ENCODE peak calls at places on chromosomes 16 and 17, in eight cellular contexts. G is left ventricle myocardium inferior, N is foreskin fibroblast, K is spleen, D is ovary, F is cardiac fibroblast, T is stomach, S is A549. Q is an unnamed sample.

GRCh38 chr16:11843861-11844260 is 7.5 kb downstream of the RSL1D1 start:
- DNase-seq in G (no peak), N (no peak), K (no peak), D (no peak), F (no peak), T (no peak), S (no peak), Q (no peak)

GRCh38 chr17:50559674-50560184 is 786 bp upstream of the CACNA1G start:
- DNase-seq in G (peak; percentile 42), N (peak; percentile 70), K (no peak), D (peak; percentile 79), F (peak; percentile 55), T (peak; percentile 53), S (peak; percentile 90), Q (peak; percentile 41)

GRCh38 chr16:30715777-30716445 is 16.9 kb downstream of the SRCAP start:
- DNase-seq in G (no peak), N (no peak), K (peak; percentile 51), D (no peak), F (peak; percentile 75), T (no peak), S (peak; percentile 27), Q (peak; percentile 75)

GRCh38 chr16:85401917-85402766 is 211.0 kb upstream of the GSE1 start:
- DNase-seq in G (peak; percentile 12), N (no peak), K (peak; percentile 53), D (peak; percentile 20), F (no peak), T (no peak), S (no peak), Q (no peak)

GRCh38 chr16:73878616-73879015 is 418.0 kb upstream of the PSMD7 start:
- DNase-seq in G (no peak), N (peak; percentile 39), K (no peak), D (no peak), F (peak; percentile 83), T (no peak), S (peak; percentile 78), Q (peak; percentile 76)

GRCh38 chr16:24499193-24499814 is 40.1 kb upstream of the RBBP6 start:
- DNase-seq in G (no peak), N (no peak), K (no peak), D (no peak), F (peak; percentile 46), T (no peak), S (peak; percentile 57), Q (peak; percentile 13)

GRCh38 chr16:11781773-11782172 is 15.3 kb downstream of the ZC3H7A start:
- DNase-seq in G (no peak), N (no peak), K (no peak), D (no peak), F (peak; percentile 23), T (no peak), S (no peak), Q (peak; percentile 92)

GRCh38 chr17:79179334-79179733 is 104.7 kb downstream of the ENGASE start:
- DNase-seq in G (no peak), N (no peak), K (no peak), D (no peak), F (no peak), T (no peak), S (no peak), Q (no peak)

GRCh38 chr16:50879873-50880695 is 138.2 kb downstream of the CYLD start:
- DNase-seq in G (no peak), N (no peak), K (no peak), D (no peak), F (no peak), T (no peak), S (peak; percentile 6), Q (peak; percentile 33)

GRCh38 chr16:67284699-67285646 is 5.6 kb downstream of the PLEKHG4 start:
- DNase-seq in G (no peak), N (no peak), K (no peak), D (no peak), F (peak; percentile 42), T (peak; percentile 61), S (peak; percentile 44), Q (peak; percentile 21)

GRCh38 chr17:35708951-35709350 is 22.5 kb upstream of the RASL10B start:
- DNase-seq in G (no peak), N (no peak), K (no peak), D (no peak), F (no peak), T (no peak), S (no peak), Q (no peak)

GRCh38 chr17:28552201-28552999 is at the start of gene UNC119:
- DNase-seq in G (peak; percentile 85), N (peak; percentile 62), K (peak; percentile 97), D (peak; percentile 78), F (peak; percentile 57), T (peak; percentile 85), S (peak; percentile 59), Q (peak; percentile 38)

GRCh38 chr16:67801889-67802288 is 4.5 kb downstream of the RANBP10 start:
- DNase-seq in G (no peak), N (no peak), K (peak; percentile 80), D (no peak), F (no peak), T (no peak), S (no peak), Q (no peak)

GRCh38 chr17:45688820-45689219 is 95.3 kb upstream of the CRHR1 start:
- DNase-seq in G (no peak), N (no peak), K (no peak), D (no peak), F (no peak), T (no peak), S (no peak), Q (no peak)

GRCh38 chr17:49101054-49101534 is 31.5 kb upstream of the B4GALNT2 start:
- DNase-seq in G (no peak), N (peak; percentile 33), K (no peak), D (no peak), F (peak; percentile 60), T (peak; percentile 40), S (no peak), Q (peak; percentile 95)

GRCh38 chr17:74742153-74742515 is 5.1 kb downstream of the RAB37 start:
- DNase-seq in G (peak; percentile 17), N (no peak), K (peak; percentile 94), D (no peak), F (no peak), T (no peak), S (no peak), Q (no peak)
- H3K4me3 ChIP-seq in G (no peak overlapping the region), N (no peak overlapping the region), K (no peak overlapping the region), D (no peak overlapping the region), F (no peak overlapping the region), T (no peak overlapping the region), S (no peak overlapping the region), Q (no peak overlapping the region)

DNA sequence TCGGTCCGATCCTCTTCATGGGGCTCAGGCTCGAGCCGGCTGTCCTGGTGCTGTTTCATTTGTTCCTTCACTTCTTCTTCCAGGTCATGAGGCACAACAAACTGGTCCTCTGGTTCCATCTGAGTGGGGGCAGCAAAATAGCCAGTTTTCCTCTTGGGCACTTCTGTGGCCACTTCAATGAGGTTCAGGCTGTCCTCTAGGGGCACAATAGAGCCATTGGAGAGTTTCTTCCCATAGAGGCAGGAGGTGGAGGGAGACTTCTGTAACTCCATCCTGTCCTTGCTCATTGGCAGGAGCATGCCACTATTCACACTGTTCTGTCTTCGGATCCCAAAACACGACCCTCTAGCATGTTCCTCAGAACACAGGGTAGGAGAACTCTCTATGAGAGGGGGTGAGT is 22.9 kb downstream of the MARVELD3 start:
- DNase-seq in G (no peak), N (no peak), K (no peak), D (no peak), F (peak; percentile 18), T (no peak), S (peak; percentile 30), Q (peak; percentile 7)
- TF ChIP-seq CTCF in G (peak; percentile 25), N (peak; percentile 34), K (no peak), D (no peak), F (peak; percentile 46), T (no peak), S (peak; percentile 35), Q (peak; percentile 55)

GRCh38 chr17:66508896-66509843 is 206.8 kb downstream of the PRKCA start:
- DNase-seq in G (no peak), N (peak; percentile 61), K (no peak), D (no peak), F (peak; percentile 94), T (peak; percentile 83), S (peak; percentile 97), Q (peak; percentile 93)

GRCh38 chr17:66507103-66507923 is 204.9 kb downstream of the PRKCA start:
- DNase-seq in G (no peak), N (peak; percentile 49), K (no peak), D (peak; percentile 45), F (peak; percentile 85), T (no peak), S (peak; percentile 76), Q (peak; percentile 77)

GRCh38 chr17:66509913-66510312 is 207.5 kb downstream of the PRKCA start:
- DNase-seq in G (no peak), N (no peak), K (no peak), D (no peak), F (no peak), T (no peak), S (no peak), Q (no peak)

GRCh38 chr17:66506641-66507040 is 204.2 kb downstream of the PRKCA start:
- DNase-seq in G (no peak), N (no peak), K (no peak), D (no peak), F (peak; percentile 29), T (no peak), S (no peak), Q (peak; percentile 33)

GRCh38 chr17:66507982-66508760 is 205.8 kb downstream of the PRKCA start:
- DNase-seq in G (no peak), N (no peak), K (no peak), D (no peak), F (no peak), T (no peak), S (peak; percentile 48), Q (no peak)
- H3K4me3 ChIP-seq in G (no peak overlapping the region), N (no peak overlapping the region), K (no peak overlapping the region), D (no peak overlapping the region), F (no peak overlapping the region), T (no peak overlapping the region), S (peak overlapping the region; percentile 17), Q (no peak overlapping the region)

GRCh38 chr17:76366247-76366646 is 12.5 kb upstream of the PRPSAP1 start:
- DNase-seq in G (no peak), N (no peak), K (no peak), D (no peak), F (no peak), T (no peak), S (no peak), Q (no peak)

GRCh38 chr17:76369804-76370203 is 14.6 kb upstream of the SPHK1 start:
- DNase-seq in G (peak; percentile 35), N (no peak), K (no peak), D (no peak), F (no peak), T (no peak), S (no peak), Q (no peak)

GRCh38 chr17:76370261-76370993 is 14.0 kb upstream of the SPHK1 start:
- DNase-seq in G (peak; percentile 87), N (peak; percentile 97), K (no peak), D (peak; percentile 54), F (peak; percentile 99), T (peak; percentile 47), S (peak; percentile 62), Q (peak; percentile 93)

GRCh38 chr17:76367647-76368046 is 13.9 kb upstream of the PRPSAP1 start:
- DNase-seq in G (no peak), N (no peak), K (no peak), D (no peak), F (no peak), T (no peak), S (no peak), Q (no peak)

DNA sequence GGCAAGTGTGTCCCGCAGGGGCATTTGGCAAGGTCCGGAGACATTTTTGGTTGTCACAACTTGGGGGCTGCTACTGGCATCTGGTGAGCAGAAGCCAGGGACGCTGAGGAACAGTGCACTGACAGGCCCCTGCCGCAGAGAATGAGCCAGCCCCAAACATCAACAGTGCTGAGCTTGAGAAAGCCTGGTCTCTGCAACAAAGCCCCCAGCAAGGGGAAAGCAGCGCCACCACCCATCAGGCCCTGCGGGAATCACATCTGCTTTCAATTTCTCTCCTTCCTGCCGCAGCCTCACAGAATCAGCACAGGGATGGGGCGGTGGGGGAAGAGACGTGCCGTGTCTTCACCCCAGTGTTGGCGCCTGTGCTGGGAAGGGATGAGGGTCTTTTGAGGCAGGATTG is 14.8 kb upstream of the PRPSAP1 start:
- DNase-seq in G (no peak), N (no peak), K (no peak), D (no peak), F (no peak), T (no peak), S (no peak), Q (no peak)
- TF ChIP-seq CTCF in G (no peak), N (no peak), K (no peak), D (no peak), F (no peak), T (no peak), S (no peak), Q (no peak)

Q was measured in bronchial epithelial cell.